ENCODE peak calls at places on chromosome 2, in four cellular contexts. S is PC-9, Z is esophagus squamous epithelium, Y is HL-60. K is an unnamed sample.

GRCh38 chr2:232396683-232397082 is 10.0 kb upstream of the ALPG start:
- DNase-seq in S (no peak), Z (no peak), Y (no peak), K (no peak)

GRCh38 chr2:126934803-126935202 is 36.1 kb downstream of the TEX51 start:
- DNase-seq in S (no peak), Z (no peak), Y (no peak), K (no peak)

GRCh38 chr2:67217398-67217797 is 179.7 kb upstream of the ETAA1 start:
- DNase-seq in S (no peak), Z (no peak), Y (no peak), K (no peak)

GRCh38 chr2:231100990-231101389 is 23.9 kb downstream of the HTR2B start:
- DNase-seq in S (no peak), Z (no peak), Y (no peak), K (no peak)

GRCh38 chr2:3170792-3171455 is 206.7 kb downstream of the EIPR1 start:
- DNase-seq in S (no peak), Z (no peak), Y (no peak), K (no peak)

GRCh38 chr2:240393831-240394410 is 41.5 kb upstream of the GPC1 start:
- DNase-seq in S (no peak), Z (no peak), Y (no peak), K (no peak)

GRCh38 chr2:238651306-238652052 is 196.4 kb upstream of the TWIST2 start:
- DNase-seq in S (no peak), Z (no peak), Y (no peak), K (no peak)

GRCh38 chr2:74919827-74920226 is 38.6 kb upstream of the POLE4 start:
- DNase-seq in S (peak), Z (no peak), Y (peak), K (no peak)

GRCh38 chr2:43059183-43059897 is 167.1 kb downstream of the ZFP36L2 start:
- DNase-seq in S (peak), Z (no peak), Y (peak), K (peak)

GRCh38 chr2:3620834-3621233 is 25.9 kb downstream of the COLEC11 start:
- DNase-seq in S (no peak), Z (no peak), Y (no peak), K (no peak)

GRCh38 chr2:46815121-46815802 is 100.3 kb downstream of the MCFD2 start:
- DNase-seq in S (no peak), Z (no peak), Y (peak), K (no peak)

GRCh38 chr2:96538487-96539214 is 2.1 kb downstream of the ARID5A start:
- DNase-seq in S (no peak), Z (peak), Y (peak), K (no peak)
- H3K4me3 ChIP-seq in S (no peak), Z (peak), Y (peak), K (peak)

GRCh38 chr2:10792660-10793400 is 19.8 kb downstream of the PDIA6 start:
- DNase-seq in S (no peak), Z (no peak), Y (no peak), K (no peak)
- TF ChIP-seq CTCF in S (no peak), Z (no peak), Y (no peak), K (no peak)

GRCh38 chr2:16135913-16136310 is 195.6 kb downstream of the MYCN start:
- DNase-seq in S (no peak), Z (no peak), Y (no peak), K (no peak)

GRCh38 chr2:16136461-16137035 is 196.2 kb downstream of the MYCN start:
- DNase-seq in S (no peak), Z (no peak), Y (no peak), K (no peak)

GRCh38 chr2:16134436-16135165 is 194.3 kb downstream of the MYCN start:
- DNase-seq in S (no peak), Z (no peak), Y (no peak), K (no peak)

GRCh38 chr2:16137080-16137755 is 196.9 kb downstream of the MYCN start:
- DNase-seq in S (no peak), Z (no peak), Y (no peak), K (no peak)

GRCh38 chr2:16135196-16135912 is 195.0 kb downstream of the MYCN start:
- DNase-seq in S (no peak), Z (no peak), Y (no peak), K (no peak)
- H3K27ac ChIP-seq in S (no peak), Z (no peak), Y (no peak), K (no peak)

GRCh38 chr2:7759898-7760297 is 842.7 kb downstream of the RNF144A start:
- DNase-seq in S (no peak), Z (no peak), Y (no peak), K (no peak)
- H3K4me3 ChIP-seq in S (no peak), Z (no peak), Y (no peak), K (no peak)

DNA sequence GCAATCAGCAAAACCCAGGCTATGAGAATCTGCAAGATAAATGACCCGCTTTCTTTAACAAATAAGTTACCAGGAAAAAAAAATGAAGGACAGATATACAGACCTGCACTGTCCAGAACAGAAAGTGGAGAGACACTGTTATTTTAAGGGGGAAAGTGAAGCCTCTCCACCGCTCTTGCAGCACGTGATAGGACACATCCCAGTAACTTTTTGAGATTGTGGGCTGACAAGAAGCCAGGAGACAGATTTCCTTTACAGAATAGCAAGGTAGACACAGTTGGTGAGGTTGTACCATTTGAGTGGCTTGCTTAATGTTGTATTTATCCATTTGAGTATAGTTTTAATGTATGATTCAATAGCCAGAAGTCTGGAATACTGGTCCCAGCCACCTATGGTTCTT is 13.0 kb downstream of the TMEM169 start:
- DNase-seq in S (no peak), Z (no peak), Y (no peak), K (no peak)
- TF ChIP-seq CTCF in S (no peak), Z (no peak), Y (no peak), K (no peak)

GRCh38 chr2:202033317-202034248 is at the start of gene FZD7:
- DNase-seq in S (peak), Z (peak), Y (peak), K (peak)

GRCh38 chr2:202030676-202031075 is 3.0 kb upstream of the FZD7 start:
- DNase-seq in S (no peak), Z (no peak), Y (no peak), K (no peak)

GRCh38 chr2:202034249-202035088 is 814 bp downstream of the FZD7 start:
- DNase-seq in S (peak), Z (no peak), Y (peak), K (no peak)

GRCh38 chr2:202031261-202031986 is 2.2 kb upstream of the FZD7 start:
- DNase-seq in S (no peak), Z (no peak), Y (no peak), K (no peak)

DNA sequence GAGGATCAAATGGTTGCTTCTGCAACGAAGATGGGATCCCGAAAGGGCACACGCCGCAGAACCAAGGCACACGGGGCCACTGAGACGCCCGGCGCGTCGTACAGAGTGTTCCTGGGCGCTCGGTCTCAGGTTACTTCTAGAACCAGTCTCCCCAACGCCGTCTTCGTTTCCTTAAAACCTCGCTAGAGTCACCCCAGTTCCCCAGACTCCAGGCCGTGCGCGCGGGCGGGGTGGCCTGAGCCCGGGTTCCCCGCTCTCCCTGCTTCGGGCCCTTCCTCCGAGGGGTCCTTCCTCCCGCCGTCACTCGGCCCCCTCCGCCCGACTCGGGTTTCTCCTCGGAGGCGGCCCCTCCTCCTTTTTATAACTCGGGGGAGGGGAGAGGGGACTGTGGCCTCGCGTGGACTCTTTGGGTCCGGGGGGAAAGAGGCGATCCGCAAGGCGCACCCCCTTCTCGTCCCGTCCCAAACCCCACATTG is 776 bp upstream of the FZD7 start:
- DNase-seq in S (no peak), Z (no peak), Y (peak), K (no peak)
- H3K27ac ChIP-seq in S (peak), Z (peak), Y (peak), K (peak)

GRCh38 chr2:176094307-176094706 is 1.8 kb downstream of the HOXD13 start:
- DNase-seq in S (no peak), Z (no peak), Y (no peak), K (no peak)

GRCh38 chr2:176092270-176093144 is at the start of gene HOXD13:
- DNase-seq in S (no peak), Z (no peak), Y (no peak), K (no peak)

GRCh38 chr2:176093889-176094232 is 1.3 kb downstream of the HOXD13 start:
- DNase-seq in S (no peak), Z (no peak), Y (no peak), K (no peak)

GRCh38 chr2:176091329-176092258 is 927 bp upstream of the HOXD13 start:
- DNase-seq in S (no peak), Z (no peak), Y (no peak), K (no peak)

DNA sequence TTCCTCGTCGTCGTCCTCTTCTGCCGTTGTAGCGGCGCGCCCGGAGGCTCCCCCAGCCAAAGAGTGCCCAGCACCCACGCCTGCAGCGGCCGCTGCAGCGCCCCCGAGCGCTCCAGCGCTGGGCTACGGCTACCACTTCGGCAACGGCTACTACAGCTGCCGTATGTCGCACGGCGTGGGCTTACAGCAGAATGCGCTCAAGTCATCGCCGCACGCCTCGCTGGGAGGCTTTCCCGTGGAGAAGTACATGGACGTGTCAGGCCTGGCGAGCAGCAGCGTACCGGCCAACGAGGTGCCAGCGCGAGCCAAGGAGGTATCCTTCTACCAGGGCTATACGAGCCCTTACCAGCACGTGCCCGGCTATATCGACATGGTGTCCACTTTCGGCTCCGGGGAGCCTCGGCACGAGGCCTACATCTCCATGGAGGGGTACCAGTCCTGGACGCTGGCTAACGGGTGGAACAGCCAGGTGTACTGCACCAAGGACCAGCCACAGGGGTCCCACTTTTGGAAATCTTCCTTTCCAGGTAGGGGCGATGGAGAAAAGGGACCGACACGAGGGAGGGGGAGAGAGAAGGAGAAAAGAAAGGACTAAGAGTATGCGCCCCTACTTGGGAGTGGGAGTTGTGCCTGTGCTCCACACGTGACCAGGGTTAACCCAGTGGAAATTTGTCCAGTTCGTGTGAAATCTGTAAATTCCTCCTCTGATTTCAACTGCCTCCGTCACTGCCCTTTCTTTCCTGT is 796 bp downstream of the HOXD13 start:
- DNase-seq in S (no peak), Z (no peak), Y (no peak), K (no peak)
- H3K4me3 ChIP-seq in S (no peak), Z (peak), Y (peak), K (no peak)

DNA sequence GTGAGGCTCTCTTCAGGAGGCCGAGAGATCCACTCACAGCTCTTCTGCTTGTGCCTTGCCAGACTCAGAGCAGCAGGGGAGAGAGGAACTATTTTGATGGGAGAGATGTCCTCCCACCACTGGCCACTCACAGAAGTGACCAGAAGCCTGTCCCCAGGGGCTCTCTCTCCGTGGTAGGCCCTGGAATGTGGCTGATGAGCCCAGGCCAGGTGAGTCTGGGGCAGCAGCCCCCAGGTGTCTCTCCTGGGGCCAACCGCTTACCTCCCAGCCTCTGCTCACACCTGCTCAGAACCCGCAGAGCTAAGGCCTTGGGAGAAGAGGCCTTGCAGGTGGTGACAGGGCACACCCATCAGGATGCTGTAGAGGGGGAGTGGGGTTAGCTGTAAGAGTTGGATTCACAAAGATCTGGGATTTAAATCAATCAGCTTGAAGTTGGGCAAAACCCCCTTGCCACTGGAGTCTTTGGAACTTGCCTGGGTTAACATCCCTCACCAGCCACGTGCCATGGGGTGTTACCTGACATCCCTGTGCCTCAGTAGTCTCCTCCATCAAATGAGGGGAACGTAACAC is 29.1 kb upstream of the ASB18 start:
- DNase-seq in S (no peak), Z (no peak), Y (no peak), K (no peak)
- TF ChIP-seq CTCF in S (no peak), Z (no peak), Y (no peak), K (no peak)

K was measured in AG04450.